ENCODE peak calls at places on chromosomes 6 and 20, in four cellular contexts. K, U, C and H are unnamed samples.

GRCh38 chr20:34710861-34711574 is 6.9 kb downstream of the TP53INP2 start:
- DNase-seq in C (no peak), K (no peak), U (no peak), H (no peak)

GRCh38 chr6:6646859-6647258 is 58.3 kb downstream of the LY86 start:
- DNase-seq in C (no peak), K (no peak), U (no peak), H (no peak)

GRCh38 chr20:309306-309840 is 12.0 kb downstream of the ZCCHC3 start:
- DNase-seq in K (no peak), U (no peak), C (no peak), H (no peak)

GRCh38 chr6:2245954-2246863 is 804 bp upstream of the GMDS start:
- DNase-seq in K (peak; percentile 39), U (no peak), C (peak; percentile 27), H (peak; percentile 69)

GRCh38 chr20:62936996-62937352 is 973 bp upstream of the GID8 start:
- DNase-seq in K (no peak), C (no peak), U (no peak), H (no peak)

GRCh38 chr6:15299430-15300131 is 53.7 kb downstream of the JARID2 start:
- DNase-seq in U (no peak), C (peak; percentile 65), K (peak; percentile 69), H (no peak)

GRCh38 chr20:50494428-50494827 is 15.8 kb upstream of the PTPN1 start:
- DNase-seq in U (no peak), K (no peak), C (no peak), H (no peak)

GRCh38 chr20:43821795-43822194 is 92.9 kb upstream of the TOX2 start:
- DNase-seq in C (no peak), K (no peak), U (no peak), H (no peak)

GRCh38 chr6:34836451-34836850 is 44.6 kb downstream of the BLTP3A start:
- DNase-seq in K (no peak), C (no peak), U (no peak), H (no peak)

GRCh38 chr6:163398104-163398503 is 16.4 kb upstream of the QKI start:
- DNase-seq in K (no peak), C (no peak), U (no peak), H (no peak)

GRCh38 chr20:24403410-24403809 is 66.0 kb upstream of the SYNDIG1 start:
- DNase-seq in U (no peak), K (no peak), C (no peak), H (no peak)

GRCh38 chr6:129890164-129890563 is 29.0 kb upstream of the TMEM244 start:
- DNase-seq in U (no peak), C (no peak), K (no peak), H (no peak)

GRCh38 chr20:47669927-47670890 is 115.1 kb downstream of the SULF2 start:
- DNase-seq in C (no peak), U (no peak), K (peak; percentile 19), H (no peak)

GRCh38 chr6:84003140-84003539 is 30.4 kb upstream of the MRAP2 start:
- DNase-seq in C (no peak), U (no peak), K (no peak), H (no peak)

GRCh38 chr6:28264834-28265401 is 2.0 kb upstream of the ZSCAN26 start:
- DNase-seq in U (no peak), C (no peak), K (no peak), H (no peak)

GRCh38 chr6:125102901-125103300 is 50.7 kb upstream of the TPD52L1 start:
- DNase-seq in U (no peak), C (no peak), K (no peak), H (no peak)

GRCh38 chr20:4064118-4064962 is 49.0 kb upstream of the RNF24 start:
- DNase-seq in U (peak; percentile 46), K (no peak), C (no peak), H (no peak)

GRCh38 chr20:44598413-44599290 is 16.3 kb downstream of the PKIG start:
- DNase-seq in K (peak; percentile 47), C (no peak), U (no peak), H (no peak)

GRCh38 chr20:64044484-64045247 is 4.8 kb downstream of the SOX18 start:
- DNase-seq in C (no peak), U (no peak), K (no peak), H (no peak)

GRCh38 chr20:46680684-46681031 is 8.6 kb downstream of the TP53RK start:
- DNase-seq in U (no peak), C (no peak), K (no peak), H (no peak)

GRCh38 chr6:36979343-36979742 is 6.7 kb downstream of the MTCH1 start:
- DNase-seq in C (no peak), K (peak; percentile 62), U (peak; percentile 81), H (no peak)
- TF ChIP-seq CTCF in C (no peak), K (peak; percentile 12), U (peak; percentile 72), H (peak; percentile 48)

GRCh38 chr6:142731611-142732010 is 213.4 kb downstream of the HIVEP2 start:
- DNase-seq in C (no peak), U (no peak), K (no peak), H (no peak)
- TF ChIP-seq CTCF in C (no peak), U (no peak), K (no peak), H (no peak)

GRCh38 chr6:162337412-162337811 is 390.2 kb downstream of the PRKN start:
- DNase-seq in U (no peak), K (no peak), C (no peak), H (no peak)

GRCh38 chr6:162343902-162344226 is 383.7 kb downstream of the PRKN start:
- DNase-seq in C (no peak), K (no peak), U (no peak), H (no peak)

GRCh38 chr6:162344301-162344700 is 383.3 kb downstream of the PRKN start:
- DNase-seq in U (no peak), C (no peak), K (no peak), H (no peak)

GRCh38 chr6:162344935-162345599 is 382.5 kb downstream of the PRKN start:
- DNase-seq in C (no peak), K (no peak), U (no peak), H (no peak)

DNA sequence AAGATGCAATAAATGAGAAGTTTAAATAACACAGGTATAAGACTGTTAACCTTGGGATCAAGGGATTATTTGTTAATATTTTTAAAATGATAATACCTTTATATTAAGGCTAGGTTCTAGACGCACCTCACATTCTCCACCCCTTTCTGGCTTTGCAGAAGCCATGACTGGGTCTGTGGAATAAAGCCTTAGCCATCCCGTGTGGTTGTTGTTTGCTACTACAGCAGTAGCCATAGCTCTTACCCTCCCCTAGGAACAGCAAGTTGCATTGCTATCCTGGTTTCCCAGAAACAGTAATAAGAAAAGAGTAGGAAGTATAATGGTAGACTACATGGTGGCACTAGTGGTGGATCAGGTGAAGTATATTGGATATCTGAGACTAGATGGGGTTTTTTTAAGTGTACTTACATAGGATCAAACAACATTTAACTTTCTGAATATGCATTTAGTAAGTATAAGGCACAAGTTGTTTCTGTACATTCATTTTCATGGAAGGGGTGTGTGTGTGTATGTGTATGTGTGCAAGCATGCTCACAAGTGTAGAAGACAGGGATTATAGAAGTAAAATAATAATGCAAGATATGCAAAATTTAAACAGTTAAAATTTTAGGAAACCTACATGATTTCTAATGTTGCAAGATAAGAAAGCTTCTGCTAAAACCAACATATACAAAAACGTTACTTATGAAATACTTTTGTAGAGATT is 384.2 kb downstream of the PRKN start:
- DNase-seq in C (no peak), U (no peak), K (no peak), H (no peak)
- TF ChIP-seq CTCF in C (no peak), U (no peak), K (no peak), H (peak; percentile 57)

DNA sequence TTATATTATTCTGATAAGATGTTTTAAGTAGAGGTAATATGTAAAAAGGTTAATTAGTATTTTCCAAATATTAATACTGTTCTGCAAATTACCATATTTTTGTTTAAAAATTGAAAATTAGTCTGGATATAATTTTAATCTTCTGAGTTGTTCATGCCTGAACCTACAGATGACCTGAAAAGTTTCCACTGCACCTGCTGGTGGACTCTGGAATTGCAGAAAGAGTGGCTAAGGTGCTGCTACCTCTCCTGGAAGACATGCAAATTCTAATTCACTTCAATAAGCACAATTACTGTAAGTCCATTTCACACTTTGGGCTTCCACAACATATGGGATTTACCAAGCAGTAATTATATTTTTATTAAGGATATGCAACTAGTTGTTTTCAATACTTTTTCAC is 77.7 kb upstream of the OLIG3 start:
- DNase-seq in U (no peak), K (peak; percentile 40), C (peak; percentile 37), H (no peak)
- TF ChIP-seq CTCF in U (peak; percentile 29), K (peak; percentile 35), C (peak; percentile 70), H (peak; percentile 75)

GRCh38 chr6:79048611-79049010 is 29.4 kb downstream of the PHIP start:
- DNase-seq in U (no peak), K (no peak), C (no peak), H (no peak)
- TF ChIP-seq CTCF in U (peak; percentile 25), K (no peak), C (no peak), H (peak; percentile 76)

DNA sequence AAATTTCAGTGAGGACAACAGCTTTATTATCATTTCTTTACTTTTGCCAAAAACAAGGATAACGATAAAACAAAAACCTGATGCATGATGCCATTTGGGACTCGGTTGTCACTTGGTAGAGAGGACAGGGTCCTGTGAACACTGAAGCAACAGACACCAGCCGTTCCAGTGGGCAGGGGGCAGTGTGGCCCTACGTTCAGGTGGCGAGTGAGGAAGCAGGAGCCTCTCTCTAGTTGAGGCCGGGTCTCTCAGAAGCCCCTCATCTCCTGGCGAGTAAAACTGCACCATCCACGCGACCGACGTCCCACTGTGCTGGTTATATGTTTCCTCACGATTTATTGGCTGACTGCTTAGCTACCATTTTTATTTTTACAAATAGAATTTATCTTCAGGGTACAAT is 231.6 kb downstream of the THBS2 start:
- DNase-seq in U (no peak), C (no peak), K (no peak), H (no peak)
- TF ChIP-seq CTCF in U (no peak), C (no peak), K (no peak), H (peak; percentile 34)

DNA sequence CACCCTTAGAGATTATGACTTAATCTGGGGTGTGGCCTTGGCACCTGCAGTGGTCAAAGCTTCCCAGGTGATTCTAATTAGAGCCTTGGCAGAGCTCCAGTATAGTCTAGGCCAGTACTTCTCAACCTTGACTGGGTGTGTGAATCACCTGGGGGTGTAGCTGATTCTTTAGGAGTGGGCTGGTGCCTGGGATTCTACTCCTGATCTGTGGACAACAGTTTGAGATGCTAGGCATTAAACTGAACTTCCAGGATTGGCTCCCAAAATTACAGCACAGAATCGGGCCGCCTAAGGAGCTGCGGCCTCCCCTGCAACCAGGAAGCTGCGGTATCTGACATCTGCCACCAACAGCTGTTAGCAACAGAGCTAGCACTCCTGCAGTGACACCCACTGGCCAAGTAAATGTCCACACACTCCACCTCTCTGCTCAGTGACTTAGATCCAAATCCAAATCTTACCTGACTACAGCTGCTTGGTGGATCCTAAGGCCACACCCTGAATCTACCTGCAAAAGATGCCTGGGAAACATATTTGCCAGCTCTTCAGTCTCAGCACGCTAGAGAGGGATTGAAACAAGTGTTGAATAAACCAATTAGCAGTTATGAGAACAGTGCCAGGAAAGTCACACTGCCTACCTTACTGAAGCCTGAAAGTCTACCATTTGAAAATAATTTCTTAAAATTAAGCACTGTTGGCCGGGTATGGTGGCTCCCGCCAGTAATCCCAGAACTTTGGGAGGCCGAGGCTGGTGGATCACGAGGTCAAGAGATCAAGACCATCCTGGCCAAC is 126.7 kb downstream of the UNC5CL start:
- DNase-seq in K (peak; percentile 70), C (peak; percentile 18), U (peak; percentile 58), H (no peak)
- TF ChIP-seq CTCF in K (peak; percentile 68), C (peak; percentile 22), U (peak; percentile 54), H (peak; percentile 65)